ENCODE peak calls at places on chromosomes 7 and 10, in four cellular contexts. T is upper lobe of left lung, U is fibroblast of the aortic adventitia, S is A549. D is an unnamed sample.

GRCh38 chr10:104327745-104328635 is 10.3 kb downstream of the ITPRIP start:
- DNase-seq in S (peak), T (no peak), U (peak), D (no peak)

GRCh38 chr7:158950914-158951635 is 94.7 kb downstream of the DYNC2I1 start:
- DNase-seq in T (peak), S (peak), U (peak), D (no peak)

GRCh38 chr7:98284335-98285036 is 3.0 kb downstream of the BRI3 start:
- DNase-seq in U (peak), T (peak), S (peak), D (no peak)

GRCh38 chr7:155644971-155645509 is 579 bp downstream of the RBM33 start:
- DNase-seq in T (no peak), U (peak), S (peak), D (no peak)

GRCh38 chr7:148084138-148084537 is 506.4 kb upstream of the C7orf33 start:
- DNase-seq in T (no peak), S (peak), U (peak), D (no peak)

GRCh38 chr7:46972205-46972604 is 609.7 kb downstream of the TNS3 start:
- DNase-seq in S (peak), U (peak), T (no peak), D (no peak)

GRCh38 chr10:77037735-77038411 is 599.7 kb downstream of the KCNMA1 start:
- DNase-seq in T (no peak), S (no peak), U (no peak), D (no peak)

GRCh38 chr10:112471878-112472487 is 25.0 kb downstream of the VTI1A start:
- DNase-seq in S (peak), T (no peak), U (peak), D (no peak)

GRCh38 chr10:107544706-107545520 is 380.4 kb upstream of the SORCS1 start:
- DNase-seq in U (no peak), S (no peak), T (peak), D (no peak)

GRCh38 chr7:94400643-94401042 is 5.9 kb downstream of the COL1A2 start:
- DNase-seq in S (no peak), U (peak), T (no peak), D (no peak)

GRCh38 chr7:99036531-99037175 is 107.3 kb downstream of the SMURF1 start:
- DNase-seq in T (no peak), S (peak), U (peak), D (no peak)

GRCh38 chr10:113560071-113560470 is 7.2 kb downstream of the HABP2 start:
- DNase-seq in S (no peak), T (no peak), U (no peak), D (no peak)

GRCh38 chr10:113561214-113561613 is 8.4 kb downstream of the HABP2 start:
- DNase-seq in S (no peak), T (no peak), U (no peak), D (no peak)

GRCh38 chr10:113555751-113556150 is 2.9 kb downstream of the HABP2 start:
- DNase-seq in S (no peak), T (no peak), U (no peak), D (no peak)

GRCh38 chr10:113557389-113558321 is 4.8 kb downstream of the HABP2 start:
- DNase-seq in U (no peak), S (no peak), T (no peak), D (no peak)

DNA sequence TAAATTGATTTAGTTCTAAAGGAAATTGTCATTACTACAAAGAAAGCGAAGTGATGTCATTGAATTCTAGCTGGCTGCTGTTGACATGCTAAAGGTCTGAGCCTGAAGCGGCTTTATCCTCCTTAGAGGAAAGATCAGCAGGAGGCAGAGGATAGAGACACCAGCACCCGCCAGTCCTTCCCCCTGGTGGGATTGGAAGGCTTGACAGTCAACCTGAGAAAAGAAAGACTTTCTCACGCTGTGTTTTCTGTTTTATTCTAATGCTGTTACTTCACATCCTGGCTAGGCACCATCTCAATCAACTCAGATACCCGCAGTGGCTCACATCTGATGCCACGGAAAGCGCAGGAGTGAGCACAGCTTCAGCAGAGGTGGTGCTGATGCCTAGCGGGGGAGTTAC is 5.5 kb downstream of the HABP2 start:
- DNase-seq in S (no peak), U (no peak), T (no peak), D (no peak)
- TF ChIP-seq CTCF in S (no peak), U (no peak), T (no peak), D (peak)

GRCh38 chr7:45717537-45718235 is 143.5 kb downstream of the ADCY1 start:
- DNase-seq in U (no peak), T (no peak), S (no peak), D (no peak)

GRCh38 chr7:45726883-45727282 is 146.0 kb downstream of the CCDC201 start:
- DNase-seq in T (peak), U (no peak), S (no peak), D (no peak)

GRCh38 chr7:45718464-45719330 is 144.5 kb downstream of the ADCY1 start:
- DNase-seq in U (no peak), S (no peak), T (no peak), D (no peak)

GRCh38 chr7:45720989-45721388 is 146.8 kb downstream of the ADCY1 start:
- DNase-seq in S (no peak), U (no peak), T (no peak), D (no peak)

GRCh38 chr7:45721949-45722598 is 147.9 kb downstream of the ADCY1 start:
- DNase-seq in U (no peak), T (no peak), S (no peak), D (no peak)
- TF ChIP-seq CTCF in U (peak), T (no peak), S (no peak), D (peak)

DNA sequence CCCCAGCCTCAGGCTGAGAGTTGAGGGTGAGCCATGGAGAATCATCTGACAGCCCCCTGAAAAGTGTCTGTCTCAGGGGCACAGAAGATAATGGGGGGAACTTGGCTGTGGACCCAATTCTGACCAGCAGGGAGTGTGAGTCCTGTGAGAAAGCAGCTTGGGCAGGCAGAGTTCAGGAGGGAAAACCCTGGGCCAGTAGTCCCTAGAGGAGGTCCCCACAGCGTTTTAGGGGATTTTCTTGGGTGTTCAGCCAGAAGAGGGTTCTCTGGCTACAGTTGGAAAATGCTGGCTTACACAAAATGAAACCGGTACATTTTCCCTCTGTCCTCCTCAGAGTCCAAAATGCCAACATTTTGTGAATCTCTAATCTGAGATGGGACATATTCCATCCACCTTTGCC is 35.8 kb upstream of the TRIM8 start:
- DNase-seq in S (no peak), T (no peak), U (no peak), D (no peak)
- TF ChIP-seq CTCF in S (no peak), T (no peak), U (no peak), D (no peak)

GRCh38 chr10:64113375-64113774 is 592.2 kb downstream of the REEP3 start:
- DNase-seq in S (no peak), T (no peak), U (no peak), D (no peak)

GRCh38 chr10:64112697-64113367 is 591.6 kb downstream of the REEP3 start:
- DNase-seq in T (no peak), U (no peak), S (no peak), D (no peak)

GRCh38 chr10:64115913-64116643 is 594.9 kb downstream of the REEP3 start:
- DNase-seq in U (no peak), S (peak), T (no peak), D (no peak)

GRCh38 chr10:64115471-64115870 is 594.3 kb downstream of the REEP3 start:
- DNase-seq in U (no peak), T (no peak), S (no peak), D (no peak)

GRCh38 chr10:64113796-64114195 is 592.6 kb downstream of the REEP3 start:
- DNase-seq in U (no peak), S (no peak), T (no peak), D (no peak)
- TF ChIP-seq CTCF in U (no peak), S (no peak), T (no peak), D (no peak)

DNA sequence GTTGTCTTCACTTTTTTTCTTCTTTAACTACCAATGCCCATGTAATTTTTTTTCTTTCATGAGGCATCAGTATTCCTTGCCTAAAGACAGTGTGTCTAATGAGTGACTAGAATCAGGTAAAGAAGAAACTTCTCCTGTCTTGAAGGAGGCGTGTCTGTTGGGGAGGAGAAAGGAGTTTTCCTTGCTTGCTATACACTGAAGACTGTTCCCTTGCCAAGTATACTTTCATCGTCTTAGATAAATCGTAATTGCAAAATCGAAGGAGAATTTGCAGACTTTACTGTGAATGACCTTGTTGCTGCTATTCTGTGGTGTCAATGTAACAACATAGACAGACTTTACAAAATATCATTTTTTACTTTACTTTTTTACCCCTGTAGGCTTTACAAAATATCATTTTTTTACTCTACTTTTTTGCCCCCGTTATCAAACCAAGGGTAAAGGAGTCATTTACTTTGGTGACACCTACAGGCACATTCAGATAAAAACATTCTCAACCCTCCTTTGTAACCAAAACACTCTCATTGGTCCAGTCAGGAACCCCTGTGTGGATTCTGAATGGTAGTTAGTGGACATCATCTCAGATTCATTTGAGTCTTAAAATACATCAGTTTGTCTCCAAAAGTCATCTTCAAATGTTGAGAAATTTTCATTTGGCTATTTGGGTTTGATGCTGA is 232.4 kb downstream of the AHR start:
- DNase-seq in U (peak), S (no peak), T (no peak), D (no peak)
- TF ChIP-seq CTCF in U (peak), S (peak), T (peak), D (peak)

GRCh38 chr10:80041162-80041561 is 37.3 kb upstream of the TMEM254 start:
- DNase-seq in U (no peak), T (no peak), S (no peak), D (no peak)
- TF ChIP-seq CTCF in U (no peak), T (no peak), S (no peak), D (no peak)

GRCh38 chr7:29946428-29947186 is 43.0 kb downstream of the SCRN1 start:
- DNase-seq in U (peak), S (peak), T (no peak), D (no peak)
- TF ChIP-seq CTCF in U (peak), S (peak), T (peak), D (peak)